ENCODE peak calls at places on chromosome 5, in seven cellular contexts. One of them, this sample, is unnamed.

GRCh38 chr5:53942724-53943123 is 367.6 kb downstream of the ARL15 start:
- DNase-seq in HFFc6: peak
- DNase-seq in OCI-LY7: no peak
- DNase-seq in cardiac muscle cell: no peak
- DNase-seq in endothelial cell: no peak
- DNase-seq in GM10248: no peak
- DNase-seq in GM20000: no peak
- DNase-seq in this sample: no peak

GRCh38 chr5:113612060-113612496 is 98.6 kb downstream of the YTHDC2 start:
- DNase-seq in GM20000: peak
- DNase-seq in OCI-LY7: peak
- DNase-seq in HFFc6: peak
- DNase-seq in endothelial cell: no peak
- DNase-seq in cardiac muscle cell: peak
- DNase-seq in GM10248: peak
- DNase-seq in this sample: peak

GRCh38 chr5:55747778-55748318 is 10.0 kb downstream of the DDX4 start:
- DNase-seq in OCI-LY7: no peak
- DNase-seq in GM20000: no peak
- DNase-seq in cardiac muscle cell: no peak
- DNase-seq in GM10248: no peak
- DNase-seq in HFFc6: no peak
- DNase-seq in endothelial cell: no peak
- DNase-seq in this sample: no peak

GRCh38 chr5:136192015-136192525 is 892 bp downstream of the SMIM32 start:
- DNase-seq in cardiac muscle cell: no peak
- DNase-seq in HFFc6: no peak
- DNase-seq in GM10248: peak
- DNase-seq in GM20000: no peak
- DNase-seq in OCI-LY7: no peak
- DNase-seq in endothelial cell: peak
- DNase-seq in this sample: peak

GRCh38 chr5:98763001-98763630 is 10.3 kb upstream of the RGMB start:
- DNase-seq in GM10248: no peak
- DNase-seq in OCI-LY7: no peak
- DNase-seq in endothelial cell: no peak
- DNase-seq in GM20000: no peak
- DNase-seq in HFFc6: peak
- DNase-seq in cardiac muscle cell: no peak
- DNase-seq in this sample: peak

GRCh38 chr5:145780961-145781360 is 54.2 kb downstream of the PRELID2 start:
- DNase-seq in endothelial cell: peak
- DNase-seq in OCI-LY7: no peak
- DNase-seq in HFFc6: no peak
- DNase-seq in GM20000: no peak
- DNase-seq in GM10248: no peak
- DNase-seq in cardiac muscle cell: no peak
- DNase-seq in this sample: no peak

GRCh38 chr5:172123269-172123692 is 64.7 kb downstream of the STK10 start:
- DNase-seq in OCI-LY7: no peak
- DNase-seq in cardiac muscle cell: peak
- DNase-seq in endothelial cell: no peak
- DNase-seq in GM20000: no peak
- DNase-seq in GM10248: no peak
- DNase-seq in HFFc6: peak
- DNase-seq in this sample: peak

GRCh38 chr5:137481596-137481995 is 17.5 kb downstream of the SPOCK1 start:
- DNase-seq in GM10248: no peak
- DNase-seq in endothelial cell: no peak
- DNase-seq in OCI-LY7: no peak
- DNase-seq in cardiac muscle cell: no peak
- DNase-seq in HFFc6: no peak
- DNase-seq in GM20000: no peak
- DNase-seq in this sample: no peak

GRCh38 chr5:68542207-68542606 is 326.7 kb downstream of the PIK3R1 start:
- DNase-seq in GM10248: no peak
- DNase-seq in OCI-LY7: no peak
- DNase-seq in endothelial cell: no peak
- DNase-seq in GM20000: no peak
- DNase-seq in cardiac muscle cell: no peak
- DNase-seq in HFFc6: no peak
- DNase-seq in this sample: no peak

GRCh38 chr5:178320281-178320855 is 87.8 kb upstream of the PHYKPL start:
- DNase-seq in HFFc6: no peak
- DNase-seq in endothelial cell: no peak
- DNase-seq in GM10248: no peak
- DNase-seq in GM20000: no peak
- DNase-seq in cardiac muscle cell: no peak
- DNase-seq in OCI-LY7: no peak
- DNase-seq in this sample: no peak

GRCh38 chr5:178375348-178375747 is 142.7 kb upstream of the PHYKPL start:
- DNase-seq in OCI-LY7: no peak
- DNase-seq in cardiac muscle cell: no peak
- DNase-seq in GM20000: no peak
- DNase-seq in GM10248: no peak
- DNase-seq in endothelial cell: no peak
- DNase-seq in HFFc6: no peak
- DNase-seq in this sample: no peak

DNA sequence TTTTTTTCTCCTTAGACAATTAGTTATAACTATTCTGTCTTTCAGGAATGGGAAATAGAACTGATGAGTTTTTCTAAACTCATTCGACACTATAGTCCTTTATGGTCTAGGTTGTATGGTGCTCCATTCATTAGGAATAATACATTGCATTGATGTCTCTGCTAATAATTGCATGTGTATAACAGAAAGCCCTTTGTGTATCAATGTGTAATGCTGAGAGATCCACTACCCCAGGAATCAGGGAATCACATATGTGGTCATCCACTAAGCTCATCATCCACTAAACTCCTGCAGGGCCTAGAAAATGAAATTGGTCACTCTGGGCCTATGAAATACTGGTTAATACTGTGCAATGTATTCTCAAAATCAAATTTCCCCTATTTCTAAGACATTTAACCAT is 242.0 kb upstream of the CDH18 start:
- DNase-seq in cardiac muscle cell: no peak
- DNase-seq in GM10248: no peak
- DNase-seq in endothelial cell: no peak
- DNase-seq in GM20000: no peak
- DNase-seq in HFFc6: no peak
- DNase-seq in OCI-LY7: no peak
- DNase-seq in this sample: no peak
- TF ChIP-seq CTCF in cardiac muscle cell: no peak
- TF ChIP-seq CTCF in GM10248: no peak
- TF ChIP-seq CTCF in endothelial cell: no peak
- TF ChIP-seq CTCF in GM20000: no peak
- TF ChIP-seq CTCF in HFFc6: no peak
- TF ChIP-seq CTCF in OCI-LY7: no peak
- TF ChIP-seq CTCF in this sample: no peak

DNA sequence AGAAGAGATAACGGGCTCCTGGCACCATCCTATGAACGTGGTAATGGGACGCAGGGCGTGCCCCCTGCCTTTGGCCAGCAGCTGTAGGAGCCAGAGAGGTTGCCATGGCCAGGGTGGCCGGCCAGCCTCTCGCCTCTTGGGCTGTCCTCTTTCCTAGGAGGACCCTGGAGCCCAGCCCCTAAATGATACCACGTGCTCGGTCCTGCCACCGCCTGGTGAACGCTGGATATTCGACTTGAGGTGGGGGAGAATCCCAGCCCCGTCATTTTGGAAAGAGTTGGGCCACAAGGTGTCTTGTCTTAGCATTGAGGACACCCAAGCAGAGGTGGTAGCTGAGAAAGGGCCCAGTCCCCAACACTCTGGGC is 391 bp upstream of the NRG2 start:
- DNase-seq in cardiac muscle cell: peak
- DNase-seq in endothelial cell: peak
- DNase-seq in GM10248: peak
- DNase-seq in OCI-LY7: no peak
- DNase-seq in HFFc6: no peak
- DNase-seq in GM20000: peak
- DNase-seq in this sample: no peak
- TF ChIP-seq CTCF in cardiac muscle cell: no peak
- TF ChIP-seq CTCF in endothelial cell: no peak
- TF ChIP-seq CTCF in GM10248: no peak
- TF ChIP-seq CTCF in OCI-LY7: peak
- TF ChIP-seq CTCF in HFFc6: peak
- TF ChIP-seq CTCF in GM20000: no peak
- TF ChIP-seq CTCF in this sample: no peak

GRCh38 chr5:119943148-119943547 is 313.8 kb downstream of the FAM170A start:
- DNase-seq in GM10248: no peak
- DNase-seq in cardiac muscle cell: no peak
- DNase-seq in HFFc6: peak
- DNase-seq in endothelial cell: no peak
- DNase-seq in GM20000: no peak
- DNase-seq in OCI-LY7: no peak
- DNase-seq in this sample: peak
- TF ChIP-seq CTCF in GM10248: no peak
- TF ChIP-seq CTCF in cardiac muscle cell: no peak
- TF ChIP-seq CTCF in HFFc6: peak
- TF ChIP-seq CTCF in endothelial cell: no peak
- TF ChIP-seq CTCF in GM20000: no peak
- TF ChIP-seq CTCF in OCI-LY7: peak
- TF ChIP-seq CTCF in this sample: peak

GRCh38 chr5:66808663-66809062 is 212.5 kb downstream of the MAST4 start:
- DNase-seq in HFFc6: no peak
- DNase-seq in endothelial cell: no peak
- DNase-seq in GM20000: no peak
- DNase-seq in GM10248: no peak
- DNase-seq in OCI-LY7: no peak
- DNase-seq in cardiac muscle cell: no peak
- DNase-seq in this sample: no peak

GRCh38 chr5:66810747-66811355 is 214.7 kb downstream of the MAST4 start:
- DNase-seq in GM20000: no peak
- DNase-seq in OCI-LY7: no peak
- DNase-seq in endothelial cell: no peak
- DNase-seq in cardiac muscle cell: no peak
- DNase-seq in HFFc6: no peak
- DNase-seq in GM10248: no peak
- DNase-seq in this sample: no peak

GRCh38 chr5:66805514-66806430 is 209.6 kb downstream of the MAST4 start:
- DNase-seq in endothelial cell: no peak
- DNase-seq in OCI-LY7: no peak
- DNase-seq in cardiac muscle cell: no peak
- DNase-seq in HFFc6: no peak
- DNase-seq in GM10248: no peak
- DNase-seq in GM20000: no peak
- DNase-seq in this sample: no peak

GRCh38 chr5:66810151-66810550 is 214.0 kb downstream of the MAST4 start:
- DNase-seq in OCI-LY7: no peak
- DNase-seq in GM20000: no peak
- DNase-seq in GM10248: no peak
- DNase-seq in cardiac muscle cell: no peak
- DNase-seq in endothelial cell: no peak
- DNase-seq in HFFc6: no peak
- DNase-seq in this sample: no peak

GRCh38 chr5:66807743-66808142 is 211.6 kb downstream of the MAST4 start:
- DNase-seq in HFFc6: peak
- DNase-seq in GM20000: no peak
- DNase-seq in endothelial cell: no peak
- DNase-seq in GM10248: no peak
- DNase-seq in cardiac muscle cell: no peak
- DNase-seq in OCI-LY7: no peak
- DNase-seq in this sample: peak
- TF ChIP-seq CTCF in HFFc6: peak
- TF ChIP-seq CTCF in GM20000: no peak
- TF ChIP-seq CTCF in endothelial cell: no peak
- TF ChIP-seq CTCF in GM10248: no peak
- TF ChIP-seq CTCF in cardiac muscle cell: peak
- TF ChIP-seq CTCF in OCI-LY7: no peak
- TF ChIP-seq CTCF in this sample: peak

GRCh38 chr5:29720954-29721353 is 1472.5 kb upstream of the CDH6 start:
- DNase-seq in HFFc6: no peak
- DNase-seq in GM10248: no peak
- DNase-seq in endothelial cell: no peak
- DNase-seq in cardiac muscle cell: peak
- DNase-seq in OCI-LY7: no peak
- DNase-seq in GM20000: no peak
- DNase-seq in this sample: no peak
- TF ChIP-seq CTCF in HFFc6: no peak
- TF ChIP-seq CTCF in GM10248: no peak
- TF ChIP-seq CTCF in endothelial cell: no peak
- TF ChIP-seq CTCF in cardiac muscle cell: no peak
- TF ChIP-seq CTCF in OCI-LY7: no peak
- TF ChIP-seq CTCF in GM20000: no peak
- TF ChIP-seq CTCF in this sample: no peak

DNA sequence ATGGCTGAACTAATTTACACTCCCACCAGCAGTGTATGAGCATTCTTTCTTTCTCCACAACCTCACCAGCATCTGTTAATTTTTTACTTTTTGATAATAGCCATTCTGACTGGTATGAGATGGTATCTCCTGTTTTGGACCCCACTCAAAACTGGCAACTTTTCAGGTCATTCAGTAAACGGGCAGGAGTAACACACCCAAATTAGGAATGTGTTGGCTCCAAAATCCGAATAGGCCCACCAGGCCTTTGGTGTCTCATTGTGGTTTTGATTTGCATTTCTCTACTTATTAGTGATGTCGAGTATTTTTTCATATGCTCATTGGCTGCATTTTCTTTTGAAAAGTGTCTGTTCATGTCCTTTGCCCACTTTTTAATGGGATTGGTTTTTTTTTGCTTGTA is 517.1 kb downstream of the TMEM232 start:
- DNase-seq in GM10248: no peak
- DNase-seq in endothelial cell: no peak
- DNase-seq in cardiac muscle cell: no peak
- DNase-seq in OCI-LY7: no peak
- DNase-seq in HFFc6: no peak
- DNase-seq in GM20000: no peak
- DNase-seq in this sample: no peak
- TF ChIP-seq CTCF in GM10248: no peak
- TF ChIP-seq CTCF in endothelial cell: no peak
- TF ChIP-seq CTCF in cardiac muscle cell: no peak
- TF ChIP-seq CTCF in OCI-LY7: no peak
- TF ChIP-seq CTCF in HFFc6: no peak
- TF ChIP-seq CTCF in GM20000: no peak
- TF ChIP-seq CTCF in this sample: no peak

GRCh38 chr5:956941-957729 is 51.5 kb upstream of the NKD2 start:
- DNase-seq in GM20000: peak
- DNase-seq in GM10248: peak
- DNase-seq in endothelial cell: peak
- DNase-seq in cardiac muscle cell: peak
- DNase-seq in HFFc6: peak
- DNase-seq in OCI-LY7: no peak
- DNase-seq in this sample: peak
- TF ChIP-seq CTCF in GM20000: no peak
- TF ChIP-seq CTCF in GM10248: no peak
- TF ChIP-seq CTCF in endothelial cell: peak
- TF ChIP-seq CTCF in cardiac muscle cell: peak
- TF ChIP-seq CTCF in HFFc6: peak
- TF ChIP-seq CTCF in OCI-LY7: peak
- TF ChIP-seq CTCF in this sample: peak

DNA sequence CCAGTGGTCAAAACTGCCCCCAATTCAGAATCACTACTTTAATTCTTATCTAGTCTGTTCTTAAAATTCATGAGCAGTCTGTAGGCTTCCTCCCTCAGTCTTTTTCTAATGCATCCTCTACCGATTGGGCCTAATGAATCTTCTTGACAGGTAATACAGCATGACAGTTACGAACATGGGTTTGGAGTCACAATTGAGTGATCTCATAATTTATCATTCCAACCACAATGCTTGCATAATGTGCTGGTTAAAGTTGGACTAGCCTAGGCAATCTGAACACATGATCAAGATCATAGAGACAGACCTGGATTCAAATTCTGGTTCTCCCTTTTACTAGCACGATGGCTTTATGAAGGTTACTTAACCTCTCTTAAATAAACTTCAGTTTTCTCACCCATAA is 33.1 kb upstream of the SETD9 start:
- DNase-seq in OCI-LY7: no peak
- DNase-seq in GM20000: no peak
- DNase-seq in cardiac muscle cell: no peak
- DNase-seq in GM10248: no peak
- DNase-seq in HFFc6: no peak
- DNase-seq in endothelial cell: no peak
- DNase-seq in this sample: peak
- TF ChIP-seq CTCF in OCI-LY7: no peak
- TF ChIP-seq CTCF in GM20000: no peak
- TF ChIP-seq CTCF in cardiac muscle cell: no peak
- TF ChIP-seq CTCF in GM10248: no peak
- TF ChIP-seq CTCF in HFFc6: no peak
- TF ChIP-seq CTCF in endothelial cell: no peak
- TF ChIP-seq CTCF in this sample: no peak

This sample was measured in AG10803.